ENCODE peak calls at places on chromosomes 6 and 20, in five cellular contexts. J is activated naive CD4-positive, alpha-beta T cell treated with anti-CD3 and anti-CD28 coated beads, Interleukin-2, amount 10 ng/mL, durations not matched to agents 7 days and 5 days; C is NB4; R is stimulated activated CD4-positive, alpha-beta T cell treated with anti-CD3 and anti-CD28 coated beads, Interleukin-12 subunit alpha, Interleukin-12 subunit beta, amount 100 ng/mL, for 4 hours; S is amniotic stem cell. P is an unnamed sample.

GRCh38 chr20:43941476-43942212 is 27.0 kb downstream of the TOX2 start:
- DNase-seq in C (peak), R (no peak), J (no peak), S (no peak), P (no peak)

GRCh38 chr6:122747573-122747972 is 31.9 kb upstream of the FABP7 start:
- DNase-seq in J (no peak), R (no peak), S (no peak), C (peak), P (no peak)

GRCh38 chr6:138307352-138307751 is 70.4 kb upstream of the SMIM28 start:
- DNase-seq in C (no peak), S (no peak), R (no peak), J (no peak), P (no peak)

GRCh38 chr6:148700047-148700712 is 46.6 kb upstream of the UST start:
- DNase-seq in S (no peak), R (no peak), C (no peak), J (no peak), P (no peak)

GRCh38 chr6:81534934-81535465 is 217.5 kb downstream of the TENT5A start:
- DNase-seq in J (no peak), S (no peak), C (no peak), R (no peak), P (no peak)

GRCh38 chr6:130600880-130601341 is 226.3 kb upstream of the SMLR1 start:
- DNase-seq in J (no peak), S (no peak), R (no peak), C (no peak), P (no peak)

GRCh38 chr6:41796474-41796873 is 9.0 kb downstream of the TOMM6 start:
- DNase-seq in S (no peak), C (no peak), R (no peak), J (no peak), P (no peak)

GRCh38 chr6:44062771-44063560 is 64.3 kb downstream of the MRPL14 start:
- DNase-seq in R (no peak), C (peak), S (no peak), J (peak), P (no peak)

GRCh38 chr20:20393770-20394169 is 25.9 kb downstream of the INSM1 start:
- DNase-seq in C (peak), S (no peak), J (no peak), R (no peak), P (no peak)

GRCh38 chr6:30855429-30856069 is 28.8 kb upstream of the DDR1 start:
- DNase-seq in R (no peak), C (no peak), J (no peak), S (no peak), P (no peak)

GRCh38 chr6:159988983-159989454 is 20.1 kb downstream of the IGF2R start:
- DNase-seq in R (no peak), S (no peak), J (no peak), C (peak), P (no peak)

GRCh38 chr6:11341867-11342266 is 109.4 kb upstream of the NEDD9 start:
- DNase-seq in R (no peak), S (no peak), C (no peak), J (no peak), P (no peak)

GRCh38 chr6:72524011-72524645 is 97.7 kb upstream of the KCNQ5 start:
- DNase-seq in S (no peak), C (no peak), R (no peak), J (no peak), P (no peak)

GRCh38 chr6:44028767-44029166 is 98.5 kb downstream of the MRPL14 start:
- DNase-seq in R (no peak), S (no peak), J (peak), C (no peak), P (no peak)

GRCh38 chr20:47237715-47238114 is 118.8 kb downstream of the ZMYND8 start:
- DNase-seq in C (no peak), R (no peak), J (no peak), S (no peak), P (no peak)

GRCh38 chr20:6180531-6180930 is 57.7 kb upstream of the FERMT1 start:
- DNase-seq in S (no peak), C (peak), R (no peak), J (no peak), P (no peak)

GRCh38 chr6:50185006-50185405 is 135.3 kb upstream of the DEFB112 start:
- DNase-seq in C (peak), J (no peak), S (no peak), R (no peak), P (no peak)

P was measured in stimulated activated naive CD4-positive, alpha-beta T cell treated with Interleukin-2 at 50 U/mL for 16 hours.